ENCODE peak calls at places on chromosome 4, in nine cellular contexts. I is GM03348; P is T-cell; F is sciatic nerve; Y is pons; K is ELR; S is posterior cingulate gyrus; E is RWPE1; O is activated naive CD4-positive, alpha-beta T cell treated with anti-CD3 and anti-CD28 coated beads for 36 hours. M is an unnamed sample.

GRCh38 chr4:129092636-129093172 is 635 bp downstream of the SCLT1 start:
- DNase-seq in I (peak), P (no peak), F (no peak), Y (peak), K (peak), S (no peak), E (no peak), O (no peak), M (no peak)

GRCh38 chr4:2799444-2799911 is 6.6 kb downstream of the SH3BP2 start:
- DNase-seq in I (no peak), P (no peak), F (peak), Y (no peak), K (no peak), S (peak), E (no peak), O (no peak), M (no peak)

GRCh38 chr4:1479454-1479853 is 73.2 kb upstream of the NKX1-1 start:
- DNase-seq in I (no peak), P (no peak), F (peak), Y (no peak), K (no peak), S (no peak), E (no peak), O (no peak), M (peak)

GRCh38 chr4:53709693-53710092 is 118.4 kb upstream of the LNX1 start:
- DNase-seq in I (no peak), P (no peak), F (no peak), Y (no peak), K (peak), S (no peak), E (no peak), O (no peak), M (no peak)

GRCh38 chr4:182807841-182808548 is 109.2 kb downstream of the DCTD start:
- DNase-seq in I (no peak), P (no peak), F (no peak), Y (no peak), K (no peak), S (no peak), E (no peak), O (no peak), M (no peak)

GRCh38 chr4:17276821-17277220 is 235.1 kb downstream of the QDPR start:
- DNase-seq in I (peak), P (no peak), F (peak), Y (no peak), K (peak), S (peak), E (no peak), O (no peak), M (no peak)

GRCh38 chr4:6591305-6591704 is 16.3 kb downstream of the MAN2B2 start:
- DNase-seq in I (no peak), P (no peak), F (no peak), Y (no peak), K (no peak), S (no peak), E (no peak), O (no peak), M (no peak)

GRCh38 chr4:108861339-108861738 is 98.5 kb upstream of the ETNPPL start:
- DNase-seq in I (no peak), P (no peak), F (no peak), Y (no peak), K (peak), S (no peak), E (peak), O (peak), M (peak)

GRCh38 chr4:105092356-105092755 is 54.3 kb upstream of the TET2 start:
- DNase-seq in I (peak), P (no peak), F (no peak), Y (no peak), K (peak), S (no peak), E (peak), O (no peak), M (no peak)

GRCh38 chr4:24743931-24744330 is 51.4 kb upstream of the SOD3 start:
- DNase-seq in I (no peak), P (no peak), F (no peak), Y (no peak), K (no peak), S (no peak), E (no peak), O (no peak), M (no peak)

GRCh38 chr4:142567199-142567598 is 278.9 kb downstream of the INPP4B start:
- DNase-seq in I (no peak), P (peak), F (no peak), Y (no peak), K (peak), S (no peak), E (no peak), O (peak), M (peak)

GRCh38 chr4:67459164-67459563 is 86.1 kb downstream of the CENPC start:
- DNase-seq in I (no peak), P (no peak), F (no peak), Y (no peak), K (no peak), S (no peak), E (no peak), O (no peak), M (no peak)

GRCh38 chr4:160364217-160364616 is 1261.3 kb downstream of the RAPGEF2 start:
- DNase-seq in I (no peak), P (no peak), F (no peak), Y (no peak), K (no peak), S (no peak), E (no peak), O (no peak), M (no peak)

GRCh38 chr4:107619731-107620130 is 100.3 kb downstream of the PAPSS1 start:
- DNase-seq in I (peak), P (no peak), F (no peak), Y (no peak), K (peak), S (no peak), E (no peak), O (no peak), M (no peak)

GRCh38 chr4:153204247-153205027 is at the start of gene TRIM2:
- DNase-seq in I (peak), P (no peak), F (peak), Y (peak), K (no peak), S (peak), E (no peak), O (no peak), M (peak)

GRCh38 chr4:132542228-132542627 is 606.9 kb upstream of the PCDH10 start:
- DNase-seq in I (no peak), P (no peak), F (no peak), Y (no peak), K (no peak), S (no peak), E (no peak), O (no peak), M (no peak)

GRCh38 chr4:148444296-148445070 is 2.3 kb upstream of the NR3C2 start:
- DNase-seq in I (peak), P (peak), F (peak), Y (no peak), K (peak), S (peak), E (no peak), O (peak), M (no peak)

GRCh38 chr4:122576261-122577188 is 44.3 kb downstream of the IL21 start:
- DNase-seq in I (peak), P (no peak), F (no peak), Y (peak), K (peak), S (peak), E (peak), O (peak), M (peak)

GRCh38 chr4:1544861-1545275 is 138.6 kb upstream of the NKX1-1 start:
- DNase-seq in I (no peak), P (no peak), F (no peak), Y (no peak), K (peak), S (peak), E (no peak), O (no peak), M (no peak)

GRCh38 chr4:751676-752075 is 46.0 kb downstream of the PCGF3 start:
- DNase-seq in I (no peak), P (no peak), F (no peak), Y (peak), K (no peak), S (peak), E (no peak), O (no peak), M (no peak)

GRCh38 chr4:75698162-75698962 is 25.2 kb upstream of the G3BP2 start:
- DNase-seq in I (no peak), P (no peak), F (no peak), Y (peak), K (no peak), S (no peak), E (no peak), O (peak), M (no peak)

GRCh38 chr4:187993827-187994226 is 1.7 kb upstream of the ZFP42 start:
- DNase-seq in I (peak), P (no peak), F (no peak), Y (no peak), K (peak), S (no peak), E (no peak), O (peak), M (peak)

GRCh38 chr4:1573830-1574459 is 110.2 kb downstream of the FAM53A start:
- DNase-seq in I (no peak), P (no peak), F (no peak), Y (no peak), K (no peak), S (peak), E (no peak), O (no peak), M (no peak)

GRCh38 chr4:13918110-13918509 is 290.6 kb upstream of the BOD1L1 start:
- DNase-seq in I (peak), P (no peak), F (no peak), Y (no peak), K (peak), S (no peak), E (peak), O (no peak), M (no peak)

GRCh38 chr4:89222171-89222570 is 85.4 kb downstream of the GPRIN3 start:
- DNase-seq in I (no peak), P (no peak), F (no peak), Y (no peak), K (peak), S (no peak), E (no peak), O (no peak), M (no peak)

GRCh38 chr4:74503580-74503979 is 58.6 kb downstream of the AREG start:
- DNase-seq in I (peak), P (no peak), F (no peak), Y (no peak), K (peak), S (no peak), E (peak), O (no peak), M (no peak)

GRCh38 chr4:10762541-10762940 is 78.0 kb upstream of the CLNK start:
- DNase-seq in I (peak), P (no peak), F (no peak), Y (no peak), K (peak), S (no peak), E (no peak), O (no peak), M (no peak)

GRCh38 chr4:39046243-39046642 is 14.0 kb upstream of the TMEM156 start:
- DNase-seq in I (no peak), P (peak), F (no peak), Y (peak), K (peak), S (peak), E (peak), O (no peak), M (no peak)

GRCh38 chr4:175298119-175298518 is 380.0 kb downstream of the ADAM29 start:
- DNase-seq in I (no peak), P (no peak), F (no peak), Y (no peak), K (peak), S (no peak), E (no peak), O (no peak), M (no peak)

GRCh38 chr4:96675916-96676315 is 836.0 kb downstream of the PDHA2 start:
- DNase-seq in I (no peak), P (no peak), F (no peak), Y (no peak), K (no peak), S (no peak), E (no peak), O (no peak), M (no peak)

GRCh38 chr4:54941994-54942552 is 183.3 kb downstream of the KDR start:
- DNase-seq in I (no peak), P (peak), F (no peak), Y (peak), K (no peak), S (no peak), E (no peak), O (peak), M (no peak)

GRCh38 chr4:150229538-150229937 is 151.3 kb downstream of the DCLK2 start:
- DNase-seq in I (no peak), P (no peak), F (no peak), Y (no peak), K (peak), S (no peak), E (peak), O (no peak), M (no peak)

GRCh38 chr4:110005461-110006056 is 92.9 kb downstream of the EGF start:
- DNase-seq in I (peak), P (no peak), F (no peak), Y (peak), K (peak), S (no peak), E (peak), O (no peak), M (no peak)

GRCh38 chr4:2893772-2894171 is 50.1 kb downstream of the ADD1 start:
- DNase-seq in I (no peak), P (no peak), F (no peak), Y (peak), K (no peak), S (no peak), E (no peak), O (no peak), M (no peak)

GRCh38 chr4:5685296-5685695 is 23.1 kb downstream of the EVC2 start:
- DNase-seq in I (no peak), P (no peak), F (no peak), Y (no peak), K (no peak), S (no peak), E (no peak), O (no peak), M (no peak)

GRCh38 chr4:56656346-56656643 is 24.8 kb downstream of the HOPX start:
- DNase-seq in I (peak), P (peak), F (no peak), Y (no peak), K (peak), S (peak), E (no peak), O (peak), M (no peak)

GRCh38 chr4:4555916-4556315 is 14.1 kb upstream of the STX18 start:
- DNase-seq in I (peak), P (no peak), F (no peak), Y (no peak), K (peak), S (no peak), E (no peak), O (no peak), M (no peak)

GRCh38 chr4:173424899-173425805 is 26.2 kb upstream of the SCRG1 start:
- DNase-seq in I (peak), P (no peak), F (no peak), Y (no peak), K (peak), S (no peak), E (no peak), O (no peak), M (no peak)

GRCh38 chr4:77248805-77249204 is 91.8 kb downstream of the CCNG2 start:
- DNase-seq in I (no peak), P (no peak), F (no peak), Y (no peak), K (no peak), S (no peak), E (no peak), O (no peak), M (no peak)